ENCODE peak calls at places on chromosomes 16 and 17, in nine cellular contexts. One of them, this sample, is unnamed.

GRCh38 chr17:50257574-50258224 is 16.6 kb upstream of the TMEM92 start:
- DNase-seq in amygdala: no peak
- DNase-seq in cardiac muscle cell: no peak
- DNase-seq in HT1080: no peak
- DNase-seq in non-pigmented ciliary epithelial cell: no peak
- DNase-seq in MCF 10A: no peak
- DNase-seq in stomach: no peak
- DNase-seq in heart right ventricle: no peak
- DNase-seq in stimulated activated CD4-positive, alpha-beta T cell treated with anti-CD3 and anti-CD28 coated beads, Interleukin-12 subunit alpha, Interleukin-12 subunit beta, amount 100 ng/mL, for 4 hours: no peak
- DNase-seq in this sample: no peak

GRCh38 chr17:19867654-19868395 is at the start of gene ULK2:
- DNase-seq in amygdala: peak; percentile 51
- DNase-seq in cardiac muscle cell: peak; percentile 87
- DNase-seq in HT1080: peak; percentile 12
- DNase-seq in non-pigmented ciliary epithelial cell: peak; percentile 15
- DNase-seq in MCF 10A: peak; percentile 45
- DNase-seq in stomach: peak; percentile 68
- DNase-seq in heart right ventricle: peak; percentile 34
- DNase-seq in stimulated activated CD4-positive, alpha-beta T cell treated with anti-CD3 and anti-CD28 coated beads, Interleukin-12 subunit alpha, Interleukin-12 subunit beta, amount 100 ng/mL, for 4 hours: peak; percentile 52
- DNase-seq in this sample: peak; percentile 15

GRCh38 chr17:72997559-72997958 is 94.9 kb downstream of the SLC39A11 start:
- DNase-seq in amygdala: no peak
- DNase-seq in cardiac muscle cell: peak; percentile 62
- DNase-seq in HT1080: no peak
- DNase-seq in non-pigmented ciliary epithelial cell: no peak
- DNase-seq in MCF 10A: no peak
- DNase-seq in stomach: no peak
- DNase-seq in heart right ventricle: no peak
- DNase-seq in stimulated activated CD4-positive, alpha-beta T cell treated with anti-CD3 and anti-CD28 coated beads, Interleukin-12 subunit alpha, Interleukin-12 subunit beta, amount 100 ng/mL, for 4 hours: no peak
- DNase-seq in this sample: peak; percentile 27

GRCh38 chr17:71063127-71063526 is 893.8 kb downstream of the KCNJ2 start:
- DNase-seq in amygdala: no peak
- DNase-seq in cardiac muscle cell: no peak
- DNase-seq in HT1080: no peak
- DNase-seq in non-pigmented ciliary epithelial cell: no peak
- DNase-seq in MCF 10A: no peak
- DNase-seq in stomach: no peak
- DNase-seq in heart right ventricle: no peak
- DNase-seq in stimulated activated CD4-positive, alpha-beta T cell treated with anti-CD3 and anti-CD28 coated beads, Interleukin-12 subunit alpha, Interleukin-12 subunit beta, amount 100 ng/mL, for 4 hours: no peak
- DNase-seq in this sample: no peak

GRCh38 chr17:9509236-9509813 is 66.3 kb downstream of the STX8 start:
- DNase-seq in amygdala: no peak
- DNase-seq in cardiac muscle cell: no peak
- DNase-seq in HT1080: no peak
- DNase-seq in non-pigmented ciliary epithelial cell: no peak
- DNase-seq in MCF 10A: no peak
- DNase-seq in stomach: no peak
- DNase-seq in heart right ventricle: no peak
- DNase-seq in stimulated activated CD4-positive, alpha-beta T cell treated with anti-CD3 and anti-CD28 coated beads, Interleukin-12 subunit alpha, Interleukin-12 subunit beta, amount 100 ng/mL, for 4 hours: no peak
- DNase-seq in this sample: no peak

GRCh38 chr17:16398270-16399267 is 16.8 kb upstream of the TRPV2 start:
- DNase-seq in amygdala: no peak
- DNase-seq in cardiac muscle cell: no peak
- DNase-seq in HT1080: peak; percentile 24
- DNase-seq in non-pigmented ciliary epithelial cell: no peak
- DNase-seq in MCF 10A: peak; percentile 57
- DNase-seq in stomach: no peak
- DNase-seq in heart right ventricle: no peak
- DNase-seq in stimulated activated CD4-positive, alpha-beta T cell treated with anti-CD3 and anti-CD28 coated beads, Interleukin-12 subunit alpha, Interleukin-12 subunit beta, amount 100 ng/mL, for 4 hours: no peak
- DNase-seq in this sample: no peak

GRCh38 chr17:9209781-9210370 is 188.6 kb downstream of the NTN1 start:
- DNase-seq in amygdala: no peak
- DNase-seq in cardiac muscle cell: no peak
- DNase-seq in HT1080: no peak
- DNase-seq in non-pigmented ciliary epithelial cell: no peak
- DNase-seq in MCF 10A: no peak
- DNase-seq in stomach: no peak
- DNase-seq in heart right ventricle: no peak
- DNase-seq in stimulated activated CD4-positive, alpha-beta T cell treated with anti-CD3 and anti-CD28 coated beads, Interleukin-12 subunit alpha, Interleukin-12 subunit beta, amount 100 ng/mL, for 4 hours: no peak
- DNase-seq in this sample: no peak

GRCh38 chr17:40312131-40312731 is 3.3 kb downstream of the RARA start:
- DNase-seq in amygdala: peak; percentile 42
- DNase-seq in cardiac muscle cell: no peak
- DNase-seq in HT1080: no peak
- DNase-seq in non-pigmented ciliary epithelial cell: no peak
- DNase-seq in MCF 10A: peak; percentile 64
- DNase-seq in stomach: no peak
- DNase-seq in heart right ventricle: peak; percentile 68
- DNase-seq in stimulated activated CD4-positive, alpha-beta T cell treated with anti-CD3 and anti-CD28 coated beads, Interleukin-12 subunit alpha, Interleukin-12 subunit beta, amount 100 ng/mL, for 4 hours: no peak
- DNase-seq in this sample: peak; percentile 17

GRCh38 chr16:1958715-1959268 is 546 bp upstream of the NDUFB10 start:
- DNase-seq in amygdala: no peak
- DNase-seq in cardiac muscle cell: no peak
- DNase-seq in HT1080: no peak
- DNase-seq in non-pigmented ciliary epithelial cell: no peak
- DNase-seq in MCF 10A: no peak
- DNase-seq in stomach: no peak
- DNase-seq in heart right ventricle: no peak
- DNase-seq in stimulated activated CD4-positive, alpha-beta T cell treated with anti-CD3 and anti-CD28 coated beads, Interleukin-12 subunit alpha, Interleukin-12 subunit beta, amount 100 ng/mL, for 4 hours: no peak
- DNase-seq in this sample: no peak

GRCh38 chr16:50547340-50547865 is 793 bp upstream of the NKD1 start:
- DNase-seq in amygdala: no peak
- DNase-seq in cardiac muscle cell: peak; percentile 10
- DNase-seq in HT1080: no peak
- DNase-seq in non-pigmented ciliary epithelial cell: no peak
- DNase-seq in MCF 10A: peak; percentile 9
- DNase-seq in stomach: peak; percentile 63
- DNase-seq in heart right ventricle: no peak
- DNase-seq in stimulated activated CD4-positive, alpha-beta T cell treated with anti-CD3 and anti-CD28 coated beads, Interleukin-12 subunit alpha, Interleukin-12 subunit beta, amount 100 ng/mL, for 4 hours: peak; percentile 41
- DNase-seq in this sample: no peak

GRCh38 chr16:56995136-56995805 is 5.9 kb downstream of the NLRC5 start:
- DNase-seq in amygdala: no peak
- DNase-seq in cardiac muscle cell: no peak
- DNase-seq in HT1080: no peak
- DNase-seq in non-pigmented ciliary epithelial cell: no peak
- DNase-seq in MCF 10A: no peak
- DNase-seq in stomach: no peak
- DNase-seq in heart right ventricle: no peak
- DNase-seq in stimulated activated CD4-positive, alpha-beta T cell treated with anti-CD3 and anti-CD28 coated beads, Interleukin-12 subunit alpha, Interleukin-12 subunit beta, amount 100 ng/mL, for 4 hours: no peak
- DNase-seq in this sample: no peak

GRCh38 chr16:47136101-47136820 is 7.5 kb downstream of the NETO2 start:
- DNase-seq in amygdala: no peak
- DNase-seq in cardiac muscle cell: peak; percentile 54
- DNase-seq in HT1080: peak; percentile 74
- DNase-seq in non-pigmented ciliary epithelial cell: no peak
- DNase-seq in MCF 10A: peak; percentile 80
- DNase-seq in stomach: no peak
- DNase-seq in heart right ventricle: peak; percentile 44
- DNase-seq in stimulated activated CD4-positive, alpha-beta T cell treated with anti-CD3 and anti-CD28 coated beads, Interleukin-12 subunit alpha, Interleukin-12 subunit beta, amount 100 ng/mL, for 4 hours: no peak
- DNase-seq in this sample: no peak

GRCh38 chr16:64362193-64362592 is 759.7 kb downstream of the CDH11 start:
- DNase-seq in amygdala: no peak
- DNase-seq in cardiac muscle cell: no peak
- DNase-seq in HT1080: peak; percentile 63
- DNase-seq in non-pigmented ciliary epithelial cell: no peak
- DNase-seq in MCF 10A: peak; percentile 38
- DNase-seq in stomach: no peak
- DNase-seq in heart right ventricle: no peak
- DNase-seq in stimulated activated CD4-positive, alpha-beta T cell treated with anti-CD3 and anti-CD28 coated beads, Interleukin-12 subunit alpha, Interleukin-12 subunit beta, amount 100 ng/mL, for 4 hours: no peak
- DNase-seq in this sample: no peak

GRCh38 chr17:82314012-82314720 is 3.2 kb downstream of the CD7 start:
- DNase-seq in amygdala: no peak
- DNase-seq in cardiac muscle cell: no peak
- DNase-seq in HT1080: no peak
- DNase-seq in non-pigmented ciliary epithelial cell: no peak
- DNase-seq in MCF 10A: no peak
- DNase-seq in stomach: no peak
- DNase-seq in heart right ventricle: no peak
- DNase-seq in stimulated activated CD4-positive, alpha-beta T cell treated with anti-CD3 and anti-CD28 coated beads, Interleukin-12 subunit alpha, Interleukin-12 subunit beta, amount 100 ng/mL, for 4 hours: no peak
- DNase-seq in this sample: no peak

GRCh38 chr17:27239046-27239445 is 54.9 kb upstream of the WSB1 start:
- DNase-seq in amygdala: no peak
- DNase-seq in cardiac muscle cell: no peak
- DNase-seq in HT1080: no peak
- DNase-seq in non-pigmented ciliary epithelial cell: no peak
- DNase-seq in MCF 10A: no peak
- DNase-seq in stomach: no peak
- DNase-seq in heart right ventricle: no peak
- DNase-seq in stimulated activated CD4-positive, alpha-beta T cell treated with anti-CD3 and anti-CD28 coated beads, Interleukin-12 subunit alpha, Interleukin-12 subunit beta, amount 100 ng/mL, for 4 hours: no peak
- DNase-seq in this sample: no peak

GRCh38 chr17:50269477-50270429 is 4.5 kb upstream of the TMEM92 start:
- DNase-seq in amygdala: no peak
- DNase-seq in cardiac muscle cell: peak; percentile 86
- DNase-seq in HT1080: peak; percentile 67
- DNase-seq in non-pigmented ciliary epithelial cell: no peak
- DNase-seq in MCF 10A: peak; percentile 74
- DNase-seq in stomach: peak; percentile 76
- DNase-seq in heart right ventricle: peak; percentile 65
- DNase-seq in stimulated activated CD4-positive, alpha-beta T cell treated with anti-CD3 and anti-CD28 coated beads, Interleukin-12 subunit alpha, Interleukin-12 subunit beta, amount 100 ng/mL, for 4 hours: peak; percentile 57
- DNase-seq in this sample: peak; percentile 42

GRCh38 chr17:836154-836553 is 54.0 kb downstream of the MRM3 start:
- DNase-seq in amygdala: no peak
- DNase-seq in cardiac muscle cell: no peak
- DNase-seq in HT1080: no peak
- DNase-seq in non-pigmented ciliary epithelial cell: no peak
- DNase-seq in MCF 10A: no peak
- DNase-seq in stomach: no peak
- DNase-seq in heart right ventricle: peak; percentile 15
- DNase-seq in stimulated activated CD4-positive, alpha-beta T cell treated with anti-CD3 and anti-CD28 coated beads, Interleukin-12 subunit alpha, Interleukin-12 subunit beta, amount 100 ng/mL, for 4 hours: no peak
- DNase-seq in this sample: no peak

GRCh38 chr16:8850279-8850885 is 18.4 kb downstream of the CARHSP1 start:
- DNase-seq in amygdala: no peak
- DNase-seq in cardiac muscle cell: peak; percentile 90
- DNase-seq in HT1080: peak; percentile 96
- DNase-seq in non-pigmented ciliary epithelial cell: no peak
- DNase-seq in MCF 10A: peak; percentile 93
- DNase-seq in stomach: no peak
- DNase-seq in heart right ventricle: peak; percentile 64
- DNase-seq in stimulated activated CD4-positive, alpha-beta T cell treated with anti-CD3 and anti-CD28 coated beads, Interleukin-12 subunit alpha, Interleukin-12 subunit beta, amount 100 ng/mL, for 4 hours: no peak
- DNase-seq in this sample: no peak

GRCh38 chr16:85936761-85937343 is 37.9 kb downstream of the IRF8 start:
- DNase-seq in amygdala: no peak
- DNase-seq in cardiac muscle cell: no peak
- DNase-seq in HT1080: no peak
- DNase-seq in non-pigmented ciliary epithelial cell: no peak
- DNase-seq in MCF 10A: no peak
- DNase-seq in stomach: no peak
- DNase-seq in heart right ventricle: no peak
- DNase-seq in stimulated activated CD4-positive, alpha-beta T cell treated with anti-CD3 and anti-CD28 coated beads, Interleukin-12 subunit alpha, Interleukin-12 subunit beta, amount 100 ng/mL, for 4 hours: no peak
- DNase-seq in this sample: no peak

GRCh38 chr16:67163164-67163902 is 1.2 kb upstream of the HSF4 start:
- DNase-seq in amygdala: peak; percentile 72
- DNase-seq in cardiac muscle cell: peak; percentile 56
- DNase-seq in HT1080: no peak
- DNase-seq in non-pigmented ciliary epithelial cell: no peak
- DNase-seq in MCF 10A: no peak
- DNase-seq in stomach: no peak
- DNase-seq in heart right ventricle: no peak
- DNase-seq in stimulated activated CD4-positive, alpha-beta T cell treated with anti-CD3 and anti-CD28 coated beads, Interleukin-12 subunit alpha, Interleukin-12 subunit beta, amount 100 ng/mL, for 4 hours: no peak
- DNase-seq in this sample: peak; percentile 92

This sample was measured in NCI-H1417.